ENCODE peak calls at places on chromosome 3, in seven cellular contexts. W is endothelial cell; T is foreskin keratinocyte; E is activated CD8-positive, alpha-beta memory T cell treated with anti-CD3 and anti-CD28 coated beads for 24 hours; Q is fibroblast of pulmonary artery; Y is aorta; S is T-helper 9 cell. D is an unnamed sample.

GRCh38 chr3:36796896-36797295 is 32.5 kb upstream of the DCLK3 start:
- DNase-seq in S (no peak), T (peak; percentile 23), Q (peak; percentile 50), E (no peak), Y (no peak), W (no peak), D (no peak)

GRCh38 chr3:69675773-69676660 is 63.2 kb upstream of the MITF start:
- DNase-seq in E (no peak), W (no peak), Y (no peak), S (no peak), T (no peak), Q (no peak), D (no peak)

GRCh38 chr3:55521086-55522060 is 34.3 kb upstream of the WNT5A start:
- DNase-seq in W (no peak), Y (no peak), T (no peak), E (no peak), Q (no peak), S (no peak), D (no peak)

GRCh38 chr3:174016186-174016585 is 618.6 kb downstream of the NLGN1 start:
- DNase-seq in T (peak; percentile 61), S (no peak), Q (peak; percentile 50), E (no peak), Y (no peak), W (no peak), D (no peak)

GRCh38 chr3:109784852-109785631 is 447.7 kb upstream of the DPPA4 start:
- DNase-seq in Y (no peak), Q (no peak), W (no peak), T (no peak), S (no peak), E (no peak), D (no peak)

GRCh38 chr3:136586580-136586979 is 165.6 kb downstream of the STAG1 start:
- DNase-seq in E (no peak), Y (no peak), Q (no peak), T (no peak), S (no peak), W (no peak), D (no peak)

GRCh38 chr3:21216598-21216997 is 534.4 kb downstream of the ZNF385D start:
- DNase-seq in W (no peak), Q (peak; percentile 32), Y (no peak), S (no peak), E (no peak), T (no peak), D (no peak)

GRCh38 chr3:59809016-59809415 is 759.2 kb upstream of the CFAP20DC start:
- DNase-seq in E (no peak), S (no peak), T (no peak), Q (peak; percentile 56), Y (no peak), W (no peak), D (no peak)

GRCh38 chr3:142501004-142501926 is 53.4 kb upstream of the XRN1 start:
- DNase-seq in S (no peak), Q (peak; percentile 59), E (no peak), T (peak; percentile 34), W (no peak), Y (no peak), D (peak; percentile 20)

GRCh38 chr3:38725726-38726410 is 76.4 kb upstream of the SCN5A start:
- DNase-seq in W (no peak), T (no peak), E (no peak), Q (peak; percentile 28), Y (no peak), S (no peak), D (no peak)

GRCh38 chr3:187130346-187131066 is 8.8 kb downstream of the RPL39L start:
- DNase-seq in Y (no peak), W (no peak), S (no peak), E (peak; percentile 67), T (peak; percentile 57), Q (peak; percentile 89), D (peak; percentile 52)

D was measured in RWPE1.